ENCODE peak calls at places on chromosome 14, in seven cellular contexts. One of them, this sample, is unnamed.

GRCh38 chr14:100025111-100025510 is 40.1 kb upstream of the EVL start:
- DNase-seq in breast epithelium: no peak
- DNase-seq in stomach: peak
- DNase-seq in transverse colon: peak
- DNase-seq in K562: peak
- DNase-seq in HL-60: peak
- DNase-seq in suprapubic skin: no peak
- DNase-seq in this sample: no peak

GRCh38 chr14:61870163-61870562 is 107.9 kb downstream of the SNAPC1 start:
- DNase-seq in K562: no peak
- DNase-seq in breast epithelium: no peak
- DNase-seq in stomach: no peak
- DNase-seq in HL-60: no peak
- DNase-seq in transverse colon: no peak
- DNase-seq in suprapubic skin: no peak
- DNase-seq in this sample: no peak

GRCh38 chr14:105364100-105364708 is 34.1 kb upstream of the TEX22 start:
- DNase-seq in suprapubic skin: no peak
- DNase-seq in transverse colon: peak
- DNase-seq in HL-60: no peak
- DNase-seq in stomach: peak
- DNase-seq in breast epithelium: no peak
- DNase-seq in K562: peak
- DNase-seq in this sample: no peak

GRCh38 chr14:64723691-64724577 is 19.7 kb downstream of the PLEKHG3 start:
- DNase-seq in HL-60: no peak
- DNase-seq in transverse colon: no peak
- DNase-seq in K562: no peak
- DNase-seq in stomach: no peak
- DNase-seq in breast epithelium: no peak
- DNase-seq in suprapubic skin: no peak
- DNase-seq in this sample: no peak

GRCh38 chr14:55893695-55894094 is 224.5 kb upstream of the PELI2 start:
- DNase-seq in suprapubic skin: no peak
- DNase-seq in stomach: no peak
- DNase-seq in K562: no peak
- DNase-seq in HL-60: no peak
- DNase-seq in breast epithelium: no peak
- DNase-seq in transverse colon: no peak
- DNase-seq in this sample: no peak

GRCh38 chr14:104387000-104387384 is 192.6 kb upstream of the C14orf180 start:
- DNase-seq in stomach: no peak
- DNase-seq in breast epithelium: peak
- DNase-seq in K562: no peak
- DNase-seq in suprapubic skin: peak
- DNase-seq in HL-60: no peak
- DNase-seq in transverse colon: no peak
- DNase-seq in this sample: no peak

GRCh38 chr14:104554088-104554607 is 25.4 kb upstream of the C14orf180 start:
- DNase-seq in stomach: no peak
- DNase-seq in suprapubic skin: no peak
- DNase-seq in K562: no peak
- DNase-seq in HL-60: no peak
- DNase-seq in breast epithelium: peak
- DNase-seq in transverse colon: no peak
- DNase-seq in this sample: no peak

GRCh38 chr14:95301527-95302187 is 18.1 kb downstream of the CLMN start:
- DNase-seq in transverse colon: no peak
- DNase-seq in HL-60: no peak
- DNase-seq in breast epithelium: no peak
- DNase-seq in suprapubic skin: no peak
- DNase-seq in stomach: no peak
- DNase-seq in K562: no peak
- DNase-seq in this sample: no peak

GRCh38 chr14:57549165-57549564 is 55.5 kb upstream of the CCDC198 start:
- DNase-seq in suprapubic skin: no peak
- DNase-seq in breast epithelium: no peak
- DNase-seq in transverse colon: no peak
- DNase-seq in HL-60: no peak
- DNase-seq in stomach: no peak
- DNase-seq in K562: no peak
- DNase-seq in this sample: no peak

GRCh38 chr14:54567224-54567633 is 301 bp downstream of the SAMD4A start:
- DNase-seq in HL-60: no peak
- DNase-seq in breast epithelium: no peak
- DNase-seq in suprapubic skin: peak
- DNase-seq in transverse colon: peak
- DNase-seq in K562: peak
- DNase-seq in stomach: peak
- DNase-seq in this sample: no peak

GRCh38 chr14:37048666-37049071 is 123.7 kb downstream of the SLC25A21 start:
- DNase-seq in transverse colon: no peak
- DNase-seq in suprapubic skin: no peak
- DNase-seq in K562: no peak
- DNase-seq in stomach: no peak
- DNase-seq in breast epithelium: no peak
- DNase-seq in HL-60: no peak
- DNase-seq in this sample: no peak

GRCh38 chr14:48251290-48251689 is 575.9 kb upstream of the MDGA2 start:
- DNase-seq in stomach: no peak
- DNase-seq in transverse colon: no peak
- DNase-seq in suprapubic skin: no peak
- DNase-seq in K562: no peak
- DNase-seq in breast epithelium: no peak
- DNase-seq in HL-60: peak
- DNase-seq in this sample: no peak

GRCh38 chr14:74314576-74314975 is 11.8 kb upstream of the ABCD4 start:
- DNase-seq in stomach: no peak
- DNase-seq in breast epithelium: no peak
- DNase-seq in transverse colon: no peak
- DNase-seq in suprapubic skin: no peak
- DNase-seq in K562: no peak
- DNase-seq in HL-60: no peak
- DNase-seq in this sample: no peak

GRCh38 chr14:71594828-71595227 is 337.4 kb upstream of the RGS6 start:
- DNase-seq in transverse colon: no peak
- DNase-seq in HL-60: peak
- DNase-seq in suprapubic skin: no peak
- DNase-seq in breast epithelium: no peak
- DNase-seq in K562: peak
- DNase-seq in stomach: no peak
- DNase-seq in this sample: no peak

GRCh38 chr14:28577711-28578131 is 188.9 kb upstream of the FOXG1 start:
- DNase-seq in breast epithelium: no peak
- DNase-seq in suprapubic skin: no peak
- DNase-seq in transverse colon: no peak
- DNase-seq in HL-60: no peak
- DNase-seq in stomach: no peak
- DNase-seq in K562: no peak
- DNase-seq in this sample: no peak

DNA sequence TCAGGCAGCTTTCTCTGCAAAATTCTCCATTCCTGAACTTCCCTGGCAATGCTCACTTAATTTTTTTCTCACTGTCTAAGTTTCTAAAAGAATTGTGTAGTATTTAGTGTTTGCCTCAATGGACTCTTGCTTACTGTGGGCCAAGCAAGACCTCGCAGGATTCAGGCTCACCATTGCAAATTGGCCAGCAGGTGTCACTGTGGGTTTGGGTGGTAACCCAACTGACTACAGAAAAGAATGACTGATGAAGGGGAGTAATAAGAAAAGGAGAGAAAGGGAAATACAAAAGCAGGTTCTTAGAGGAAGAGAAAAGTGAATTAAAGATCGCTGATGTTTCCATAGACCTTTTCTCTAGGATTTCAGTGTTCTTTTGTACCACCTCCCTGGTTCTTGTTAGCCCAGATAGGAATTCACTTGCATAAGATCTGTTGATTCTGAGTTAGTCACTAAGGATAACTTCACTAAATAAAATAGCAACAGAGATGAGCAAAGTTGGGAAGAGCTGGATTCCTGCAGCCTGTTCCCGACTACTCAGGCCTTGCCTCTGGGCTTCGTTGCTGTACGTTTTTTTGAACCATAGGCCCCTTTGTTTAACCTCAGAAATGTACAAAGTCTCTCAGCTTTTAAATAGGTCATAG is 386.5 kb upstream of the DDHD1 start:
- DNase-seq in stomach: peak
- DNase-seq in transverse colon: peak
- DNase-seq in suprapubic skin: peak
- DNase-seq in HL-60: peak
- DNase-seq in breast epithelium: peak
- DNase-seq in K562: peak
- DNase-seq in this sample: no peak
- TF ChIP-seq POLR2AphosphoS5 in stomach: no peak
- TF ChIP-seq POLR2AphosphoS5 in transverse colon: no peak
- TF ChIP-seq POLR2AphosphoS5 in suprapubic skin: no peak
- TF ChIP-seq POLR2AphosphoS5 in HL-60: no peak
- TF ChIP-seq POLR2AphosphoS5 in breast epithelium: no peak
- TF ChIP-seq POLR2AphosphoS5 in K562: no peak
- TF ChIP-seq POLR2AphosphoS5 in this sample: no peak

DNA sequence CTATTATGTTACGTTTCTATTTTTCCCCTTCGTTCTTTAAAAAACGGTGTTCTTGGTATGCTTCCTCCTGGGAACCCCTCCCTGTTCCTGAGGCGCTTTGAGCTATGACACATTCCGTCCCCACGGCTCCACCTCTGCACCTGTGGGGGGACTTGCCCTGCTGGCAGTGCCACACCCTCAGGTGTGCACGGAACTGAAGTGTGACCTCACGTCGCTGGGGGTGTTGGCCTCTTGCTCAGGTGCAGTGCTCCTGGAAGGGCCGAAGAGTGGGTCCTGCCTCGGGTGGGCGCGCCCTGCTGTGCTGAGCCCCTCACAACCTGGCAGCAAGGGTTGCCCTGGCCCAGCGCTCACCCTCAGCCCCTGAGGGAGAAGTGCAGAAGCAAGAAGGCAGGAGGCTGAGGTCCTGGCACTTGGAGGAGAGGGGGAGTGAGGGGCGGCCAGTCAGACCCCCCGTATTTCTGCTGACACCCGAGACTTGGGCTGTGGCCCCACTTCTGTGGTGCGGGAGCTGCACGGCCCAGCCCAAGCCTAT is 4.9 kb downstream of the AMN start:
- DNase-seq in transverse colon: peak
- DNase-seq in breast epithelium: no peak
- DNase-seq in stomach: peak
- DNase-seq in HL-60: no peak
- DNase-seq in K562: no peak
- DNase-seq in suprapubic skin: no peak
- DNase-seq in this sample: no peak
- TF ChIP-seq POLR2AphosphoS5 in transverse colon: peak
- TF ChIP-seq POLR2AphosphoS5 in breast epithelium: no peak
- TF ChIP-seq POLR2AphosphoS5 in stomach: peak
- TF ChIP-seq POLR2AphosphoS5 in HL-60: no peak
- TF ChIP-seq POLR2AphosphoS5 in K562: no peak
- TF ChIP-seq POLR2AphosphoS5 in suprapubic skin: no peak
- TF ChIP-seq POLR2AphosphoS5 in this sample: peak

GRCh38 chr14:49634547-49635334 is at the start of gene DNAAF2:
- DNase-seq in HL-60: peak
- DNase-seq in K562: peak
- DNase-seq in transverse colon: peak
- DNase-seq in stomach: peak
- DNase-seq in breast epithelium: peak
- DNase-seq in suprapubic skin: peak
- DNase-seq in this sample: no peak

GRCh38 chr14:49633650-49634546 is 1.1 kb downstream of the DNAAF2 start:
- DNase-seq in suprapubic skin: peak
- DNase-seq in HL-60: peak
- DNase-seq in transverse colon: peak
- DNase-seq in K562: peak
- DNase-seq in stomach: peak
- DNase-seq in breast epithelium: peak
- DNase-seq in this sample: peak

GRCh38 chr14:49640540-49641417 is 5.7 kb upstream of the DNAAF2 start:
- DNase-seq in HL-60: no peak
- DNase-seq in stomach: no peak
- DNase-seq in K562: no peak
- DNase-seq in suprapubic skin: no peak
- DNase-seq in breast epithelium: no peak
- DNase-seq in transverse colon: no peak
- DNase-seq in this sample: no peak

GRCh38 chr14:49636866-49637265 is 1.8 kb upstream of the DNAAF2 start:
- DNase-seq in HL-60: no peak
- DNase-seq in transverse colon: no peak
- DNase-seq in K562: no peak
- DNase-seq in breast epithelium: no peak
- DNase-seq in suprapubic skin: no peak
- DNase-seq in stomach: no peak
- DNase-seq in this sample: no peak

DNA sequence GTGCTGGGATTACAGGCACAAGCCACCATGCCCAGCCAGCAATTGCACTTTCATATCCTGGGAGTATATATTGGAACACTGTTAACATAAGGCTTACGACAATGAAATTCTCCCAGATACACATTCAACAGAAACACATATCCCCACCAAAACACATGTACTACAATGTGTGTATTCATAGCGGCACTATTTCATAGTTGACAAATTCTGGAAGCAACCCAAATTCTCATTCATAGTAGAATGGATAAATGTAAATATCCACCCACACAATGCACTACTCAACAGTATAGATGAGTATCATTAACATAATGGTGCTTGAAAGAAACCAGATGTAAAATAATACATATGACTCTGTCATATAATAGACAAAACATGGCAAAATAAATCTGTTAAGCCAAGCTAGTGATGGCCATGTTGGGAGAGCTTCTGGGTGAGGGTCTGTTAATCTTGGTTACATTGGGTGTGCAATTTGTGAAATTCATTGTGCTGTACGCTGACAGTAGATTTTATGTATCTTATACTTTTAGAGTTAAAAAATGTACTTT is 2.6 kb upstream of the DNAAF2 start:
- DNase-seq in HL-60: no peak
- DNase-seq in stomach: no peak
- DNase-seq in K562: no peak
- DNase-seq in breast epithelium: no peak
- DNase-seq in suprapubic skin: no peak
- DNase-seq in transverse colon: no peak
- DNase-seq in this sample: no peak
- TF ChIP-seq POLR2AphosphoS5 in HL-60: no peak
- TF ChIP-seq POLR2AphosphoS5 in stomach: no peak
- TF ChIP-seq POLR2AphosphoS5 in K562: no peak
- TF ChIP-seq POLR2AphosphoS5 in breast epithelium: no peak
- TF ChIP-seq POLR2AphosphoS5 in suprapubic skin: no peak
- TF ChIP-seq POLR2AphosphoS5 in transverse colon: no peak
- TF ChIP-seq POLR2AphosphoS5 in this sample: no peak

DNA sequence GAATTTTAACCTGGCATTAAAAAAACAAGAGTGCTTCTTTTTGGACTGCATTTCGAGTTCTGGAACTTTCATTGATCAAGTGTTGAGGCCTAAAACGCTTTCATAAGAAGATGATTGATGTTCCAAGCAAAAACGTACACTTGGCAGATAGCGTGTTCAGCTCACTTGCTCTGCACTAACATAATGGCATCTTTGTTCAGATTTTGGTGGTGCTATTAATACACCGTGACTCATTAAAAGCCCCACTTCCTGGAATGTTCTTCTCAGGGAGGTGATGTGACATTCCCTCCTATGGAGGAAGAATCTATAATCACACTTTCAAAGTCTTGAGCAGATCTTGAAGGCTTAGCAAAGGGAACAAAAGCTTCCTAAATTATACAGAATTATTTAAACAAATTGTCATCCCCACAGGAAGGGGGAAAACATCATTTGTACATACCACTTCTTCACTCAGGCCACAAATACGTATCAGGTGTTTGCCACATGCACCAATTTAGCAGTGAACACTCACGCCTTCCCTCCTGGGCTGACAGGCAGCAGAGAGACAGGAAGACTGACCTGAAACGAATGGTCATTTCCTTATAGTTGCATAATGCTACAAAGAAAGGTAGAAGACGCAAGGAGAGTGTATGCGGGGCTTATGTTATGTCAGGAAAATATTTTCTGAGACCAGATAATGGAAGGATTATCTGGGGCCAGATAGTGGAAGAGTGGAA is 15.4 kb downstream of the HSP90AA1 start:
- DNase-seq in breast epithelium: no peak
- DNase-seq in transverse colon: no peak
- DNase-seq in stomach: no peak
- DNase-seq in suprapubic skin: no peak
- DNase-seq in K562: no peak
- DNase-seq in HL-60: no peak
- DNase-seq in this sample: no peak
- TF ChIP-seq POLR2AphosphoS5 in breast epithelium: peak
- TF ChIP-seq POLR2AphosphoS5 in transverse colon: no peak
- TF ChIP-seq POLR2AphosphoS5 in stomach: peak
- TF ChIP-seq POLR2AphosphoS5 in suprapubic skin: no peak
- TF ChIP-seq POLR2AphosphoS5 in K562: no peak
- TF ChIP-seq POLR2AphosphoS5 in HL-60: no peak
- TF ChIP-seq POLR2AphosphoS5 in this sample: no peak